ENCODE peak calls at places on chromosomes 3 and 15, in six cellular contexts. L, D, X, F, A and G are unnamed samples.

GRCh38 chr3:142962520-142963265 is 781 bp downstream of the PAQR9 start:
- DNase-seq in L (no peak), D (no peak), X (no peak), F (no peak), A (no peak), G (no peak)

GRCh38 chr3:43638594-43639447 is 17.0 kb upstream of the ANO10 start:
- DNase-seq in L (peak), D (no peak), X (peak), F (no peak), A (peak), G (no peak)

GRCh38 chr3:76024640-76025039 is 239.3 kb upstream of the ZNF717 start:
- DNase-seq in L (peak), D (no peak), X (peak), F (no peak), A (no peak), G (no peak)

GRCh38 chr3:48034000-48034516 is 17.8 kb upstream of the MAP4 start:
- DNase-seq in L (peak), D (no peak), X (no peak), F (no peak), A (peak), G (peak)

GRCh38 chr3:123733805-123734526 is 149.1 kb upstream of the HACD2 start:
- DNase-seq in L (peak), D (peak), X (no peak), F (no peak), A (no peak), G (no peak)

GRCh38 chr3:125032100-125032643 is 23.6 kb downstream of the HEG1 start:
- DNase-seq in L (no peak), D (no peak), X (no peak), F (no peak), A (no peak), G (no peak)

GRCh38 chr15:100733088-100733487 is 130.7 kb downstream of the ASB7 start:
- DNase-seq in L (peak), D (no peak), X (no peak), F (no peak), A (no peak), G (no peak)

GRCh38 chr3:2968475-2968874 is 141.7 kb downstream of the IL5RA start:
- DNase-seq in L (no peak), D (no peak), X (no peak), F (no peak), A (no peak), G (no peak)

GRCh38 chr15:101044625-101045235 is 125.6 kb downstream of the LRRK1 start:
- DNase-seq in L (no peak), D (no peak), X (no peak), F (peak), A (no peak), G (no peak)

GRCh38 chr3:140203510-140203909 is 268.5 kb downstream of the CLSTN2 start:
- DNase-seq in L (no peak), D (no peak), X (no peak), F (no peak), A (no peak), G (no peak)

GRCh38 chr15:31799711-31800321 is 230.5 kb upstream of the CHRNA7 start:
- DNase-seq in L (peak), D (no peak), X (no peak), F (no peak), A (no peak), G (peak)

GRCh38 chr3:197003461-197004385 is 25.9 kb downstream of the MELTF start:
- DNase-seq in L (no peak), D (no peak), X (peak), F (no peak), A (no peak), G (no peak)

GRCh38 chr3:20537234-20537633 is 351.2 kb upstream of the SGO1 start:
- DNase-seq in L (no peak), D (no peak), X (no peak), F (no peak), A (no peak), G (no peak)

GRCh38 chr3:177452487-177452886 is 255.2 kb upstream of the TBL1XR1 start:
- DNase-seq in L (peak), D (peak), X (no peak), F (no peak), A (peak), G (no peak)

GRCh38 chr3:137946341-137946973 is 63.5 kb upstream of the CLDN18 start:
- DNase-seq in L (peak), D (peak), X (peak), F (peak), A (peak), G (peak)

GRCh38 chr3:137948400-137949072 is 61.4 kb upstream of the CLDN18 start:
- DNase-seq in L (no peak), D (no peak), X (no peak), F (no peak), A (no peak), G (no peak)

GRCh38 chr3:137947120-137947519 is 62.8 kb upstream of the CLDN18 start:
- DNase-seq in L (no peak), D (no peak), X (no peak), F (no peak), A (no peak), G (no peak)

GRCh38 chr3:137938876-137939275 is 71.1 kb upstream of the CLDN18 start:
- DNase-seq in L (no peak), D (no peak), X (no peak), F (no peak), A (no peak), G (no peak)

DNA sequence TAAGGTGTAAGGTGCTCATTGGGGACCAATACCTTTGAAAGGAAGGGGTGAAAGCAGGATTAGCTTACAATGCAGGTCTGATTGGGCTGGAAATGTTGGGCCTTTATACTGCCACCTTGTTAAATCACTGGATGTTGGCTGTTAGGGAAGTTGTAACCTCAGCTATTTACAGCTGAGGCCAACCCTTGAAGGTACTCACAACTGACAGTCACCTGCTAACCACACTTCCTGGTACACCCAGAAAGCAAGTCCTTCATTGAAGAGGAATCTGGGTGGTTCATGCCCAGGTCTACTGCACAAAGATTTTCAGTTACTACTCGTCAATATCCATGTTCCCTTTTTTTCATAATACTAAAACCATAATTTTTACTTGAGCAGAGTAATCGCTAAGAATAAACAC is 65.4 kb upstream of the CLDN18 start:
- DNase-seq in L (no peak), D (no peak), X (no peak), F (no peak), A (no peak), G (no peak)
- TF ChIP-seq CTCF in L (no peak), D (no peak), X (no peak), F (no peak), A (no peak), G (no peak)

GRCh38 chr3:26118165-26118564 is 328.3 kb downstream of the OXSM start:
- DNase-seq in L (no peak), D (no peak), X (peak), F (no peak), A (no peak), G (no peak)
- TF ChIP-seq CTCF in L (no peak), D (no peak), X (peak), F (peak), A (no peak), G (peak)

GRCh38 chr3:60079076-60079475 is 1029.3 kb upstream of the CFAP20DC start:
- DNase-seq in L (no peak), D (no peak), X (peak), F (no peak), A (no peak), G (peak)
- TF ChIP-seq CTCF in L (no peak), D (no peak), X (peak), F (no peak), A (no peak), G (peak)

GRCh38 chr3:5390221-5390620 is 202.7 kb downstream of the EDEM1 start:
- DNase-seq in L (no peak), D (no peak), X (peak), F (no peak), A (no peak), G (no peak)

GRCh38 chr3:5388091-5388490 is 200.6 kb downstream of the EDEM1 start:
- DNase-seq in L (no peak), D (no peak), X (no peak), F (no peak), A (no peak), G (no peak)

GRCh38 chr3:5389057-5389456 is 201.6 kb downstream of the EDEM1 start:
- DNase-seq in L (peak), D (no peak), X (no peak), F (no peak), A (no peak), G (no peak)

DNA sequence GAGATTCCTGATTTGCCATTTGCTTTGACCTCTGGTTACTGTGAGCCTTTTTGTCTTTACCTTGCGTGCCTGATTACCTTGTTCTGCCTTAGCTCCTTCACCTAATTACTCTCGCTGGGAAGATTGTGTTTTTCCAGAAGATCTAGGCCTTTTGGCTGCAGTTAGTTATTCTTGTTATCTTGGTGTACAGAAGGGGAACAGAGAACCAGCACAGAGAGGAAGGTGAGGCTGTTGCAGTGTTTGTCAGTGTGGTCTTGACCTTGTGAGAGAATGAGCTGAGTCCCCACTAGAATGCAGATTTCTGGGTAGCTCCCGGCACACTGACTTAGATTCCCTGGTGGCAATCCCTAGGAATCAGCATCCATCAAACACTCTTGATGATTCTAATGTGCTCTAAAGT is 203.7 kb downstream of the EDEM1 start:
- DNase-seq in L (no peak), D (no peak), X (no peak), F (no peak), A (no peak), G (no peak)
- TF ChIP-seq CTCF in L (no peak), D (no peak), X (no peak), F (no peak), A (no peak), G (no peak)

GRCh38 chr3:193903976-193904375 is 232.0 kb upstream of the HES1 start:
- DNase-seq in L (no peak), D (no peak), X (peak), F (no peak), A (no peak), G (no peak)
- TF ChIP-seq CTCF in L (no peak), D (no peak), X (peak), F (no peak), A (no peak), G (no peak)

DNA sequence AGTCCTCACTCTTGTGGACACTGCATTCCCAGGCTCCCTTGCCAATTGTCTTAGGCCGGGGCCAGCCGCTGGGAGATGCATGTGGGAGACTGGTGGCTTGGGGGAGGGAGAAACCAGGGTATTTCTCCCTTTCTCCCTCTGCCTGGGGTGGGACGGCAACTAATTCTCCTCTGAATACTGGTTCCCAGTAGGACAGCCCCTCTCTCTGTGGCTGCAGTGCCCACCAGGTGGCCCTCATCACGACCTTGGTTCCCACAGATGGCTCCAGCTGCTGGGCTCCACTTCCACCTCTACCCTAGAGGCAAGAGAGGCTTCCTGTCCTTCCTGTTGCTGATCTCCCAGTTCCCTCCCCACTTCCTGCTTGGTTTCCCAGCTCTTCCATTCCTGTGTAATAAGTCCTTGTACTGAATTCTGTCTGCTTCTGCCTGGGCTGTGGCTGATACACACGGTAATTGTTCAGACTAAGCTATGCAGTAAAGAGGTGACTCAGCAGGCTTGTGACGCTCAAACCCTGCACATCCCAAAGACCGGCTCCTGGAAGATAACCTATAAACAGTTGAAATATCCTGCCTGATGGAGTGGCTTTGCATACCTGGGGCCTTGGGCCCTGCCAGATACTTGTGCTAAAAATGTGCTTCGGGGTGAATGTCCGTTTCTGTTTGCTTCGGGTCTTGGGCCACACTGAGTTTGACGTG is 20.4 kb upstream of the COPG1 start:
- DNase-seq in L (peak), D (peak), X (no peak), F (no peak), A (peak), G (no peak)
- TF ChIP-seq CTCF in L (peak), D (no peak), X (peak), F (peak), A (peak), G (no peak)

GRCh38 chr3:187259171-187259570 is 32.4 kb downstream of the MASP1 start:
- DNase-seq in L (no peak), D (no peak), X (no peak), F (no peak), A (no peak), G (no peak)
- TF ChIP-seq CTCF in L (no peak), D (no peak), X (no peak), F (no peak), A (no peak), G (no peak)